ENCODE peak calls at places on chromosome 5, in six cellular contexts. C is NCI-H1092 treated with DMSO at 0.1 percent for 48 hours, Z is cardiac fibroblast, M is NCI-H2171 treated with DMSO at 0.1 percent for 48 hours, Y is A673, G is nephron progenitor cell. T is an unnamed sample.

GRCh38 chr5:75512383-75513074 is 838 bp downstream of the POLK start:
- DNase-seq in C (peak), Y (no peak), M (no peak), G (no peak), Z (peak), T (no peak)

GRCh38 chr5:29230526-29231050 is 1962.9 kb upstream of the CDH6 start:
- DNase-seq in M (no peak), C (no peak), Y (peak), Z (no peak), G (no peak), T (no peak)

GRCh38 chr5:107456281-107456715 is 214.4 kb downstream of the EFNA5 start:
- DNase-seq in M (peak), C (no peak), Z (no peak), G (no peak), Y (no peak), T (peak)

GRCh38 chr5:129962506-129962905 is 58.2 kb downstream of the CHSY3 start:
- DNase-seq in M (no peak), C (no peak), G (no peak), Z (no peak), Y (no peak), T (no peak)

GRCh38 chr5:80592761-80593160 is 22.7 kb upstream of the ANKRD34B start:
- DNase-seq in M (no peak), G (no peak), C (no peak), Z (no peak), Y (no peak), T (no peak)

GRCh38 chr5:179866241-179867078 is 7.8 kb upstream of the MRNIP start:
- DNase-seq in Z (no peak), M (no peak), Y (no peak), C (no peak), G (no peak), T (no peak)

GRCh38 chr5:96344678-96345612 is 88.1 kb downstream of the PCSK1 start:
- DNase-seq in G (no peak), C (peak), Y (peak), Z (peak), M (peak), T (peak)

GRCh38 chr5:10876345-10876744 is 115.3 kb upstream of the DAP start:
- DNase-seq in Y (no peak), G (no peak), C (no peak), M (no peak), Z (no peak), T (peak)

GRCh38 chr5:55102345-55102744 is at the start of gene GZMA:
- DNase-seq in Y (no peak), G (no peak), C (no peak), Z (no peak), M (no peak), T (no peak)

GRCh38 chr5:9447691-9448090 is 98.2 kb downstream of the SEMA5A start:
- DNase-seq in C (no peak), M (no peak), Z (no peak), G (no peak), Y (no peak), T (no peak)

GRCh38 chr5:132641841-132642240 is 16.1 kb upstream of the IL13 start:
- DNase-seq in Z (no peak), G (no peak), C (no peak), Y (no peak), M (no peak), T (no peak)

GRCh38 chr5:39328731-39329130 is 35.6 kb downstream of the C9 start:
- DNase-seq in Y (no peak), M (no peak), G (no peak), Z (peak), C (no peak), T (no peak)

GRCh38 chr5:172724203-172724602 is 46.8 kb downstream of the DUSP1 start:
- DNase-seq in Y (no peak), Z (no peak), C (no peak), G (no peak), M (no peak), T (no peak)

GRCh38 chr5:82046268-82046621 is 74.4 kb downstream of the ATG10 start:
- DNase-seq in C (no peak), M (no peak), G (no peak), Y (no peak), Z (no peak), T (no peak)